ENCODE peak calls at places on chromosomes 16 and 17, in nine cellular contexts. Z, F, W, Y, R, O, D, L and A are unnamed samples.

GRCh38 chr17:78771758-78772382 is 10.2 kb downstream of the CYTH1 start:
- DNase-seq in Z (no peak), F (no peak), W (no peak), Y (no peak), R (no peak), O (no peak), D (no peak), L (no peak), A (no peak)

GRCh38 chr17:45270828-45271418 is 9.0 kb upstream of the SPATA32 start:
- DNase-seq in Z (no peak), F (peak; percentile 59), W (no peak), Y (no peak), R (no peak), O (peak; percentile 71), D (no peak), L (no peak), A (no peak)

GRCh38 chr16:73053379-73054130 is 5.6 kb upstream of the ZFHX3 start:
- DNase-seq in Z (no peak), F (no peak), W (no peak), Y (peak; percentile 51), R (peak; percentile 53), O (no peak), D (no peak), L (no peak), A (no peak)

GRCh38 chr17:13888043-13888442 is 181.3 kb upstream of the COX10 start:
- DNase-seq in Z (no peak), F (no peak), W (no peak), Y (peak; percentile 46), R (peak; percentile 29), O (no peak), D (peak; percentile 2), L (no peak), A (peak; percentile 1)

GRCh38 chr16:12293017-12293618 is 316.6 kb downstream of the SNX29 start:
- DNase-seq in Z (no peak), F (no peak), W (no peak), Y (no peak), R (no peak), O (no peak), D (no peak), L (no peak), A (no peak)

GRCh38 chr17:8606415-8606814 is 24.1 kb downstream of the MYH10 start:
- DNase-seq in Z (no peak), F (no peak), W (no peak), Y (no peak), R (no peak), O (no peak), D (no peak), L (no peak), A (no peak)

GRCh38 chr16:69921125-69921524 is 30.0 kb upstream of the CLEC18A start:
- DNase-seq in Z (no peak), F (no peak), W (no peak), Y (peak; percentile 39), R (no peak), O (no peak), D (no peak), L (no peak), A (no peak)

GRCh38 chr17:8376302-8377067 is at the start of gene KRABD2:
- DNase-seq in Z (peak; percentile 72), F (peak; percentile 95), W (peak; percentile 83), Y (peak; percentile 87), R (peak; percentile 92), O (peak; percentile 95), D (peak; percentile 93), L (peak; percentile 80), A (peak; percentile 85)

GRCh38 chr17:57434361-57434760 is 178.0 kb downstream of the MSI2 start:
- DNase-seq in Z (no peak), F (no peak), W (no peak), Y (no peak), R (no peak), O (no peak), D (no peak), L (no peak), A (no peak)

GRCh38 chr16:8370374-8371015 is 219.8 kb downstream of the TMEM114 start:
- DNase-seq in Z (peak; percentile 4), F (no peak), W (no peak), Y (peak; percentile 9), R (peak; percentile 5), O (no peak), D (no peak), L (peak; percentile 4), A (no peak)

GRCh38 chr17:1030684-1031557 is 34.0 kb downstream of the TIMM22 start:
- DNase-seq in Z (no peak), F (no peak), W (no peak), Y (no peak), R (no peak), O (peak; percentile 24), D (no peak), L (no peak), A (no peak)

GRCh38 chr17:37802061-37802460 is 57.2 kb upstream of the HNF1B start:
- DNase-seq in Z (no peak), F (no peak), W (no peak), Y (no peak), R (no peak), O (no peak), D (no peak), L (no peak), A (no peak)

GRCh38 chr17:74126179-74126900 is 77.1 kb upstream of the RPL38 start:
- DNase-seq in Z (no peak), F (no peak), W (no peak), Y (no peak), R (no peak), O (no peak), D (no peak), L (no peak), A (no peak)

GRCh38 chr16:3249020-3249419 is 7.4 kb downstream of the MEFV start:
- DNase-seq in Z (no peak), F (no peak), W (no peak), Y (no peak), R (no peak), O (no peak), D (no peak), L (no peak), A (no peak)

GRCh38 chr16:30982548-30983288 is 2.3 kb upstream of the HSD3B7 start:
- DNase-seq in Z (no peak), F (no peak), W (no peak), Y (peak; percentile 23), R (no peak), O (no peak), D (no peak), L (no peak), A (no peak)

GRCh38 chr17:48678141-48678971 is 44.0 kb downstream of the PRAC1 start:
- DNase-seq in Z (peak; percentile 27), F (peak; percentile 84), W (peak; percentile 44), Y (peak; percentile 52), R (peak; percentile 62), O (peak; percentile 86), D (peak; percentile 26), L (peak; percentile 30), A (peak; percentile 24)

GRCh38 chr17:72576289-72576759 is 455.5 kb downstream of the SOX9 start:
- DNase-seq in Z (peak; percentile 57), F (no peak), W (no peak), Y (no peak), R (no peak), O (peak; percentile 78), D (peak; percentile 63), L (no peak), A (peak; percentile 62)

GRCh38 chr17:45282683-45283644 is 21.1 kb upstream of the SPATA32 start:
- DNase-seq in Z (no peak), F (peak; percentile 48), W (no peak), Y (peak; percentile 46), R (no peak), O (no peak), D (no peak), L (no peak), A (no peak)

GRCh38 chr16:48862087-48862532 is 252.1 kb upstream of the N4BP1 start:
- DNase-seq in Z (no peak), F (no peak), W (no peak), Y (peak; percentile 77), R (peak; percentile 72), O (peak; percentile 23), D (no peak), L (peak; percentile 13), A (no peak)

GRCh38 chr16:12215302-12216105 is 239.0 kb downstream of the SNX29 start:
- DNase-seq in Z (peak; percentile 5), F (peak; percentile 75), W (no peak), Y (no peak), R (no peak), O (peak; percentile 71), D (no peak), L (no peak), A (no peak)

GRCh38 chr16:70553645-70554044 is 30.0 kb downstream of the SF3B3 start:
- DNase-seq in Z (no peak), F (no peak), W (no peak), Y (peak; percentile 95), R (peak; percentile 79), O (no peak), D (no peak), L (peak; percentile 88), A (no peak)

GRCh38 chr16:30628628-30629342 is 18.6 kb upstream of the ZNF689 start:
- DNase-seq in Z (peak; percentile 66), F (peak; percentile 92), W (peak; percentile 46), Y (peak; percentile 75), R (peak; percentile 73), O (peak; percentile 79), D (peak; percentile 50), L (peak; percentile 36), A (peak; percentile 57)

GRCh38 chr17:76458580-76459490 is 5.9 kb upstream of the UBE2O start:
- DNase-seq in Z (no peak), F (peak; percentile 73), W (no peak), Y (peak; percentile 65), R (peak; percentile 63), O (peak; percentile 82), D (no peak), L (peak; percentile 54), A (no peak)

GRCh38 chr17:954431-955164 is 25.0 kb downstream of the NXN start:
- DNase-seq in Z (no peak), F (no peak), W (no peak), Y (peak; percentile 68), R (peak; percentile 50), O (no peak), D (no peak), L (no peak), A (no peak)

GRCh38 chr17:48051706-48052486 is 3.7 kb downstream of the NFE2L1 start:
- DNase-seq in Z (no peak), F (no peak), W (no peak), Y (peak; percentile 85), R (peak; percentile 52), O (peak; percentile 28), D (peak; percentile 4), L (peak; percentile 72), A (no peak)

GRCh38 chr17:64537488-64537887 is 30.7 kb downstream of the CEP95 start:
- DNase-seq in Z (no peak), F (no peak), W (no peak), Y (no peak), R (no peak), O (no peak), D (no peak), L (no peak), A (no peak)

GRCh38 chr16:31537362-31537921 is 9.7 kb downstream of the AHSP start:
- DNase-seq in Z (no peak), F (no peak), W (no peak), Y (no peak), R (no peak), O (peak; percentile 48), D (no peak), L (no peak), A (no peak)

GRCh38 chr17:47615766-47616424 is 33.8 kb upstream of the KPNB1 start:
- DNase-seq in Z (no peak), F (no peak), W (peak; percentile 23), Y (peak; percentile 65), R (peak; percentile 62), O (peak; percentile 69), D (no peak), L (peak; percentile 50), A (no peak)

GRCh38 chr16:50308237-50308965 is 42.0 kb downstream of the ADCY7 start:
- DNase-seq in Z (no peak), F (no peak), W (no peak), Y (no peak), R (no peak), O (no peak), D (no peak), L (no peak), A (no peak)